ENCODE peak calls at places on chromosomes 7 and 10, in four cellular contexts. O is Panc1, C is K562, I is HepG2. L is an unnamed sample.

GRCh38 chr10:103678104-103678526 is 177.3 kb downstream of the SH3PXD2A start:
- DNase-seq in C (no peak), I (no peak), O (no peak), L (no peak)

GRCh38 chr7:2116903-2117680 is 115.7 kb downstream of the MAD1L1 start:
- DNase-seq in I (no peak), C (no peak), O (no peak), L (no peak)

GRCh38 chr7:129740574-129740973 is 129.1 kb downstream of the NRF1 start:
- DNase-seq in I (no peak), O (no peak), C (no peak), L (no peak)

GRCh38 chr7:16080131-16080530 is 341.2 kb downstream of the CRPPA start:
- DNase-seq in O (no peak), I (no peak), C (no peak), L (no peak)

GRCh38 chr10:15562578-15562977 is 157.1 kb downstream of the ITGA8 start:
- DNase-seq in O (no peak), I (no peak), C (no peak), L (no peak)

GRCh38 chr7:2195403-2196246 is 37.1 kb downstream of the MAD1L1 start:
- DNase-seq in I (no peak), C (no peak), O (no peak), L (no peak)

GRCh38 chr10:107577226-107577625 is 412.7 kb upstream of the SORCS1 start:
- DNase-seq in I (no peak), C (no peak), O (no peak), L (no peak)

GRCh38 chr7:121369462-121369861 is 26.6 kb downstream of the FAM3C start:
- DNase-seq in C (no peak), O (no peak), I (peak), L (no peak)

GRCh38 chr7:74092964-74093339 is 9.3 kb downstream of the LIMK1 start:
- DNase-seq in C (peak), I (no peak), O (no peak), L (no peak)

GRCh38 chr10:73480158-73480557 is 15.7 kb downstream of the PPP3CB start:
- DNase-seq in C (no peak), I (no peak), O (no peak), L (no peak)

GRCh38 chr10:90920986-90921643 is at the start of gene ANKRD1:
- DNase-seq in I (peak), O (peak), C (no peak), L (peak)

GRCh38 chr10:127303746-127304145 is 107.4 kb upstream of the INSYN2A start:
- DNase-seq in O (no peak), I (no peak), C (no peak), L (no peak)

GRCh38 chr7:41051525-41051924 is 651.4 kb downstream of the INHBA start:
- DNase-seq in I (no peak), C (no peak), O (no peak), L (no peak)

GRCh38 chr10:22379059-22379458 is 33.8 kb downstream of the SPAG6 start:
- DNase-seq in O (no peak), C (no peak), I (no peak), L (no peak)

GRCh38 chr10:133364645-133365431 is 7.0 kb upstream of the FUOM start:
- DNase-seq in O (no peak), C (no peak), I (no peak), L (no peak)

GRCh38 chr7:816751-817671 is 15.3 kb upstream of the SUN1 start:
- DNase-seq in O (no peak), I (no peak), C (peak), L (no peak)

GRCh38 chr7:4641667-4642467 is 40.2 kb upstream of the FOXK1 start:
- DNase-seq in C (peak), O (peak), I (peak), L (peak)

GRCh38 chr7:50667338-50667737 is 102.1 kb upstream of the DDC start:
- DNase-seq in C (no peak), I (no peak), O (no peak), L (no peak)

GRCh38 chr10:14450041-14450491 is 119.3 kb upstream of the FRMD4A start:
- DNase-seq in O (no peak), I (no peak), C (no peak), L (no peak)
- TF ChIP-seq TCF7L2 in O (no peak), I (no peak), C (no peak), L (no peak)

GRCh38 chr10:60299961-60300883 is 89.5 kb downstream of the ANK3 start:
- DNase-seq in C (peak), I (no peak), O (no peak), L (no peak)
- TF ChIP-seq TCF7L2 in C (no peak), I (no peak), O (no peak), L (no peak)

DNA sequence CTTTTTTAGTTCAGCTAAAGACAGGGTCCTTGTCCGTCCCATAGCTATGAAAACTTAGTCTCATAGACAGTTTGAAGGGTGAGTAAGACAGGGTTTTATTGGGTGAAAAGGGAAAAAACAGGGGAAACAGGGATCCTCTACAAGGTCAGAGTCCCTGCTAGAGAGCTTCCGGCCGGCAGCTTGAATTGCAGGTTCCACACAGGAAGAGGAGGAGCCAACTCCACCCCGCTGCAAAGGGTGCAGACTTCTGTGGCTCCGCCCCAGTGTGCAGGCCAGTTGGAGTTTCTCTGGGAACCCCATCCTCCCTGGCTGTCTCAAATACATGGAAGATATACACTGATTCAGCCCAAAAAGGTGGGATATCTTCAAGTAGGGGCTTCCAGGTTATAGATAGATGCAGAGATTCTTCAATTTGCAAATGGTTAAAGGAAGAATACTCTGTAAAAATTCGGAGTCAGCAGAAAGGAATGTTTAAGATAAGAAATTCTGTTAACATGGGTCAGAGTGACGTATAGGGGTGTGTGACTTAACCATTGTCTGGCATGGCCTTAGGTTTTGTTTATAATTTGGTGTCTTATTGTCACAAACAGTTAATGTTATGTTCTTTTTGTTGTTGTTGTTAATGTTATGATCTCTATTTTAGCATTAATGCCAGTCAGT is 34.6 kb upstream of the HECW1 start:
- DNase-seq in C (peak), O (no peak), I (peak), L (peak)
- TF ChIP-seq TCF7L2 in C (no peak), O (no peak), I (no peak), L (no peak)

DNA sequence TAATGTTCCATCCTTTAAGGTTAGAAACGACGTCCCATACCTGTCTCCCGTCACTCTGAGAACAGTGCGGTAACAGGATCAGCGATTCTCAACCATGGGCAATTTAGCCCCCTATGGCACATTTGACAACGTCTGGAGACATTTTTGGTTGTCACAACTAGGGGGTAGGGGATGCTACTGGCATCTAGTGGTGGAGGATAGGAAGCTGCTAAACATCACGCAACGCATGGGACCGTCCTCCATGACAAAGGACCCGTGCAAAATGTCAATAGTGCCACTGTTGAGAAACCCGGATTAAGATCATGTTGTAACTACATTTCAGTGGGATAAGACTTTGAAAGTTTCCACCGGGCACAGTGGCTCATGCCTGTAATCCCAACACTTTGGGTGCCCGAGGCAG is 5.0 kb upstream of the PAXIP1 start:
- DNase-seq in O (peak), C (peak), I (peak), L (peak)
- TF ChIP-seq TCF7L2 in O (no peak), C (no peak), I (no peak), L (no peak)

L was measured in HCT116.